ENCODE peak calls at places on chromosome 1, in four cellular contexts. A is HCT116, O is Panc1, Y is HepG2. T is an unnamed sample.

GRCh38 chr1:172400073-172400737 is 20.3 kb upstream of the C1orf105 start:
- DNase-seq in A (no peak), Y (no peak), O (no peak), T (no peak)

GRCh38 chr1:16903054-16903453 is 7.3 kb downstream of the RNU1-2 start:
- DNase-seq in Y (no peak), O (no peak), A (no peak), T (peak; percentile 62)

GRCh38 chr1:7450772-7451171 is 320.3 kb upstream of the VAMP3 start:
- DNase-seq in Y (no peak), O (no peak), A (no peak), T (no peak)

GRCh38 chr1:213884402-213884801 is 103.4 kb upstream of the PROX1 start:
- DNase-seq in O (no peak), Y (no peak), A (no peak), T (no peak)

GRCh38 chr1:1483714-1484113 is 12.1 kb downstream of the ATAD3B start:
- DNase-seq in A (no peak), Y (no peak), O (no peak), T (no peak)

GRCh38 chr1:115185351-115185750 is 96.0 kb upstream of the TSPAN2 start:
- DNase-seq in Y (no peak), O (no peak), A (no peak), T (no peak)

GRCh38 chr1:48462716-48463285 is 9.2 kb downstream of the SPATA6 start:
- DNase-seq in O (no peak), Y (no peak), A (no peak), T (no peak)

GRCh38 chr1:154954541-154954940 is 1.4 kb downstream of the PBXIP1 start:
- DNase-seq in O (no peak), Y (no peak), A (no peak), T (no peak)

GRCh38 chr1:55049914-55050278 is 10.5 kb downstream of the PCSK9 start:
- DNase-seq in O (no peak), A (no peak), Y (no peak), T (no peak)

GRCh38 chr1:235402457-235403200 is 35.4 kb downstream of the TBCE start:
- DNase-seq in O (peak; percentile 60), Y (peak; percentile 62), A (no peak), T (no peak)

GRCh38 chr1:106646261-106646660 is 410.2 kb upstream of the PRMT6 start:
- DNase-seq in Y (no peak), O (no peak), A (no peak), T (no peak)

GRCh38 chr1:47679826-47680225 is 242.0 kb downstream of the FOXD2 start:
- DNase-seq in O (no peak), Y (no peak), A (no peak), T (no peak)

GRCh38 chr1:185570962-185571361 is 163.2 kb upstream of the HMCN1 start:
- DNase-seq in Y (no peak), O (no peak), A (no peak), T (no peak)

GRCh38 chr1:116403506-116404136 is 30.6 kb downstream of the ATP1A1 start:
- DNase-seq in O (no peak), Y (no peak), A (no peak), T (no peak)

GRCh38 chr1:169892176-169892818 is 1.4 kb downstream of the SCYL3 start:
- DNase-seq in Y (no peak), A (no peak), O (no peak), T (no peak)

GRCh38 chr1:168552961-168553360 is 9.2 kb upstream of the XCL2 start:
- DNase-seq in Y (no peak), O (no peak), A (no peak), T (no peak)

GRCh38 chr1:71428029-71428428 is 347.2 kb upstream of the ZRANB2 start:
- DNase-seq in Y (no peak), A (no peak), O (no peak), T (no peak)

GRCh38 chr1:210709694-210710093 is 381.0 kb downstream of the HHAT start:
- DNase-seq in O (no peak), A (no peak), Y (no peak), T (no peak)

GRCh38 chr1:25641931-25642611 is 25.5 kb downstream of the MAN1C1 start:
- DNase-seq in A (no peak), Y (no peak), O (no peak), T (no peak)

GRCh38 chr1:67555487-67556296 is 125.5 kb upstream of the SERBP1 start:
- DNase-seq in O (no peak), Y (no peak), A (no peak), T (no peak)
- TF ChIP-seq TCF7L2 in O (no peak), Y (no peak), A (no peak), T (no peak)

DNA sequence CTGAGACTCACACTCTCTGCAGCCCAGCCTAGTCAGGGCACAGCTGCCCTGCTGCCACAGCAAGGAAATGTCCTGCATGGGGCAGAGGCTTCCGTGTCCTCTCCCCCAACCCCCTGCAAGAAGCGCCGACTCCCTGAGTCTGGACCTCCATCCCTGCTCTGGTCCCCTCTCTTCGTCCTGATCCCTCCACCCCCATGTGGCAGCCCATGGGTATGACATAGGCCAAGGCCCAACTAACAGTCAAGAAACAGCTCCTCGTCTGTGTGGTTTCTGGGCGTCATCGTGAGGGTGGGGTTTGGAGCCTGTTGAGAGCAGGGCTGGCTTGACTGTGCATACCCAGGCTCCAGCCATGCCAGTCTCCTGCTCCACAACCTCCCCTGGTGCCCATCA is 19.5 kb downstream of the FAAH start:
- DNase-seq in Y (peak; percentile 17), A (no peak), O (no peak), T (peak; percentile 82)
- TF ChIP-seq TCF7L2 in Y (no peak), A (no peak), O (no peak), T (no peak)

GRCh38 chr1:100545855-100546254 is 7.9 kb downstream of the GPR88 start:
- DNase-seq in A (no peak), O (no peak), Y (no peak), T (no peak)

GRCh38 chr1:100544791-100545190 is 6.9 kb downstream of the GPR88 start:
- DNase-seq in O (no peak), A (no peak), Y (no peak), T (no peak)

GRCh38 chr1:100542264-100542663 is 4.3 kb downstream of the GPR88 start:
- DNase-seq in A (no peak), Y (no peak), O (no peak), T (no peak)

GRCh38 chr1:100539836-100540536 is 2.0 kb downstream of the GPR88 start:
- DNase-seq in O (no peak), A (no peak), Y (no peak), T (no peak)

GRCh38 chr1:100543640-100544039 is 5.7 kb downstream of the GPR88 start:
- DNase-seq in Y (peak; percentile 40), O (peak; percentile 4), A (peak; percentile 68), T (peak; percentile 58)
- TF ChIP-seq TCF7L2 in Y (no peak), O (no peak), A (no peak), T (no peak)

DNA sequence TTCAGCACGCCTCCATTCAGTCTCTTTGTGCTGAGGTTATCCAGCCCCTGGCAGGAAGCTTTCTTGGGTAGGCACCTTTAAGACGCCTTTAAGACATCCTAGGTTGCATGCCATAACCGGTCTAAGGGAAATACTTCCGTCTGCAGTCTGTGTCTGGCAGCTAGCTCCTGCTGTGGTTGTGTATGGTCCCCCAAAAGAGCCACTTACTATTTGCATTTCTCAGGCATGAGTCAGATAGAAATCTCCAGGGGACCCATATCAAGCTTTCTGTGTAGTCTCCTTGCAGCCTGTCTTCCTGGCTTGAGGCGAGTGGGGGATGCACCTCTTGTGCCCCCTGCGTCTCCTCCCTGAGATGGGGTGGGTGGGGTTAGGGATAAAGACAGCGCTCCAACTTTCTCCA is 10.0 kb upstream of the RYR2 start:
- DNase-seq in O (no peak), A (no peak), Y (no peak), T (no peak)
- TF ChIP-seq TCF7L2 in O (no peak), A (no peak), Y (no peak), T (no peak)

GRCh38 chr1:90220941-90221693 is 226.2 kb downstream of the ZNF326 start:
- DNase-seq in A (no peak), Y (peak; percentile 39), O (no peak), T (no peak)
- TF ChIP-seq TCF7L2 in A (no peak), Y (no peak), O (no peak), T (no peak)